ENCODE peak calls at places on chromosomes 11 and 22, in six cellular contexts. L, E, W, M, Q and R are unnamed samples. For H3K9me3, the result is how much of the 10 kb centered on the place peaks cover.

GRCh38 chr22:11325767-11326166 is 4202.2 kb upstream of the OR11H1 start:
- DNase-seq in L (no peak), E (no peak), W (no peak), M (no peak), Q (no peak), R (no peak)

GRCh38 chr11:115477410-115477809 is 26.8 kb downstream of the CADM1 start:
- DNase-seq in L (no peak), E (no peak), W (no peak), M (no peak), Q (no peak), R (no peak)

GRCh38 chr11:8289426-8290047 is 25.9 kb upstream of the LMO1 start:
- DNase-seq in L (no peak), E (no peak), W (peak), M (peak), Q (no peak), R (peak)

GRCh38 chr11:86951706-86952105 is 3.5 kb downstream of the FZD4 start:
- DNase-seq in L (no peak), E (no peak), W (no peak), M (no peak), Q (no peak), R (no peak)

GRCh38 chr22:27241430-27242110 is 560.0 kb downstream of the MN1 start:
- DNase-seq in L (peak), E (no peak), W (no peak), M (no peak), Q (peak), R (no peak)

GRCh38 chr11:106306942-106307341 is 229.5 kb downstream of the AASDHPPT start:
- DNase-seq in L (no peak), E (no peak), W (no peak), M (no peak), Q (no peak), R (peak)

GRCh38 chr11:68689737-68690625 is 5.6 kb downstream of the GAL start:
- DNase-seq in L (no peak), E (no peak), W (peak), M (peak), Q (no peak), R (no peak)

GRCh38 chr11:43579919-43580276 is 100.6 kb upstream of the HSD17B12 start:
- DNase-seq in L (no peak), E (no peak), W (no peak), M (no peak), Q (no peak), R (no peak)

GRCh38 chr11:8531982-8532381 is 62.0 kb downstream of the STK33 start:
- DNase-seq in L (no peak), E (no peak), W (no peak), M (no peak), Q (no peak), R (no peak)

GRCh38 chr11:20353829-20354434 is 9.6 kb upstream of the HTATIP2 start:
- DNase-seq in L (no peak), E (peak), W (no peak), M (peak), Q (peak), R (peak)

GRCh38 chr22:38479096-38479840 is 11.4 kb downstream of the KDELR3 start:
- DNase-seq in L (no peak), E (no peak), W (no peak), M (no peak), Q (no peak), R (no peak)

GRCh38 chr11:46012185-46012584 is 89.7 kb downstream of the LARGE2 start:
- DNase-seq in L (no peak), E (no peak), W (no peak), M (no peak), Q (no peak), R (no peak)

GRCh38 chr11:118126082-118126838 is 26.4 kb downstream of the SCN4B start:
- DNase-seq in L (no peak), E (no peak), W (no peak), M (no peak), Q (peak), R (no peak)

GRCh38 chr11:44321059-44321458 is 11.1 kb upstream of the ALX4 start:
- DNase-seq in L (no peak), E (no peak), W (no peak), M (no peak), Q (no peak), R (no peak)

GRCh38 chr11:95985174-95985808 is 61.4 kb upstream of the MTMR2 start:
- DNase-seq in L (no peak), E (no peak), W (no peak), M (no peak), Q (peak), R (no peak)

GRCh38 chr11:120966840-120967239 is 57.1 kb upstream of the TBCEL start:
- DNase-seq in L (no peak), E (no peak), W (no peak), M (no peak), Q (no peak), R (no peak)

GRCh38 chr22:36478966-36479365 is 2.5 kb downstream of the TXN2 start:
- DNase-seq in L (no peak), E (no peak), W (no peak), M (no peak), Q (peak), R (no peak)

GRCh38 chr22:45896153-45896951 is 80.6 kb downstream of the WNT7B start:
- DNase-seq in L (peak), E (no peak), W (no peak), M (peak), Q (no peak), R (no peak)

GRCh38 chr11:107202189-107202588 is 183.9 kb upstream of the GUCY1A2 start:
- DNase-seq in L (no peak), E (no peak), W (no peak), M (no peak), Q (no peak), R (no peak)

GRCh38 chr11:57054782-57055181 is 66.1 kb downstream of the OR5AK2 start:
- DNase-seq in L (no peak), E (no peak), W (no peak), M (no peak), Q (no peak), R (no peak)

GRCh38 chr11:72041364-72042058 is 38.8 kb downstream of the NUMA1 start:
- DNase-seq in L (peak), E (peak), W (peak), M (peak), Q (peak), R (peak)

GRCh38 chr22:27206001-27206746 is 548.8 kb downstream of the MIAT start:
- DNase-seq in L (no peak), E (no peak), W (no peak), M (no peak), Q (peak), R (no peak)

GRCh38 chr22:39166547-39166946 is 14.1 kb upstream of the CBX7 start:
- DNase-seq in L (no peak), E (no peak), W (no peak), M (no peak), Q (no peak), R (no peak)

GRCh38 chr22:46933526-46933925 is 171.1 kb downstream of the TBC1D22A start:
- DNase-seq in L (no peak), E (no peak), W (no peak), M (no peak), Q (no peak), R (no peak)

GRCh38 chr22:29031236-29031982 is 30.2 kb downstream of the C22orf31 start:
- DNase-seq in L (peak), E (no peak), W (peak), M (peak), Q (peak), R (no peak)

GRCh38 chr22:21713428-21714058 is 22.1 kb downstream of the YPEL1 start:
- DNase-seq in L (no peak), E (no peak), W (no peak), M (no peak), Q (no peak), R (no peak)

GRCh38 chr11:75771646-75772410 is 3.2 kb downstream of the DGAT2 start:
- DNase-seq in L (no peak), E (no peak), W (peak), M (no peak), Q (peak), R (no peak)

GRCh38 chr11:43399983-43400630 is 41.4 kb downstream of the TTC17 start:
- DNase-seq in L (no peak), E (no peak), W (no peak), M (no peak), Q (peak), R (no peak)

GRCh38 chr11:13368041-13368446 is 90.5 kb downstream of the BMAL1 start:
- DNase-seq in L (no peak), E (no peak), W (no peak), M (no peak), Q (peak), R (no peak)

GRCh38 chr11:64538501-64538951 is 52.5 kb upstream of the SLC22A12 start:
- DNase-seq in L (no peak), E (no peak), W (no peak), M (no peak), Q (no peak), R (no peak)

GRCh38 chr11:69799097-69799496 is 20.1 kb downstream of the FGF3 start:
- DNase-seq in L (no peak), E (no peak), W (no peak), M (no peak), Q (no peak), R (no peak)

GRCh38 chr11:66359662-66360087 is 11.9 kb downstream of the SLC29A2 start:
- DNase-seq in L (no peak), E (no peak), W (no peak), M (peak), Q (no peak), R (no peak)

GRCh38 chr11:132099692-132100091 is 729.3 kb downstream of the NTM start:
- DNase-seq in L (peak), E (peak), W (no peak), M (peak), Q (no peak), R (peak)

GRCh38 chr11:96111308-96111707 is 187.4 kb upstream of the MTMR2 start:
- DNase-seq in L (no peak), E (no peak), W (no peak), M (no peak), Q (no peak), R (no peak)

GRCh38 chr11:9462806-9463537 is 2.2 kb downstream of the ZNF143 start:
- DNase-seq in L (no peak), E (no peak), W (no peak), M (no peak), Q (peak), R (no peak)

DNA sequence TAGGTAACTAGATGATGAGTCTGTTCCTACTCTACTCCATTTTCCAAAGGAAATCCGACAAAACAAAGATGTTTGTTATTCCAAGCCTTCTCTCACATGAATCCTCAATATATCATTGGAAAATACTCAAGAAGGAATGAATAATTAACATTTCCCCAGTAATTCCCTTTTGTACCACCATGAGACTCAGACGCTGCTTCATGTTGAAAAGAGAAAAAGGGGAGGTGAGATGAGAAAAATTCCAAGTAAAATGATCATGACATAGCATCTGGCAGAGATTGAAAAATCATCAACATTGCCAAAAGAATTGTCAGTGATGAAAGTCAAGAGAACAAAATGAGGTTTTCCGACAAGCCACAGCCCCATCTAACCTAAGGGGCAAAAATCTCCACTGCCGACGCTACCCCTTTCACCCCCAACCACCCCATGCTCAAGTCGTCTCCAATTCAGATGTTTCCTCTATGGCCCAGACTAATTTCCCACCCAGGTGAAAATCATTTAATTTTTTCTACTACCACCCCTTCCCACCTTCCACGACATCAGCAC is 1.3 kb downstream of the RAB6A start:
- DNase-seq in L (no peak), E (peak), W (no peak), M (no peak), Q (peak), R (no peak)
- TF ChIP-seq CTCF in L (no peak), E (peak), W (peak), M (peak), Q (peak), R (no peak)

GRCh38 chr11:368414-369335 is 624 bp upstream of the B4GALNT4 start:
- DNase-seq in L (no peak), E (no peak), W (no peak), M (peak), Q (no peak), R (peak)
- H3K9me3 ChIP-seq in L (under half), E (under half), W (under half), M (under half), Q (under half), R (under half)

GRCh38 chr11:41842673-41843072 is 383.2 kb upstream of the LRRC4C start:
- DNase-seq in L (no peak), E (no peak), W (no peak), M (no peak), Q (no peak), R (no peak)

GRCh38 chr11:41848349-41848748 is 388.9 kb upstream of the LRRC4C start:
- DNase-seq in L (no peak), E (no peak), W (no peak), M (no peak), Q (no peak), R (no peak)

GRCh38 chr11:41849250-41849649 is 389.8 kb upstream of the LRRC4C start:
- DNase-seq in L (no peak), E (no peak), W (no peak), M (no peak), Q (no peak), R (no peak)

GRCh38 chr11:41845066-41845465 is 385.6 kb upstream of the LRRC4C start:
- DNase-seq in L (no peak), E (no peak), W (no peak), M (no peak), Q (no peak), R (no peak)
- TF ChIP-seq CTCF in L (no peak), E (no peak), W (no peak), M (peak), Q (no peak), R (no peak)

DNA sequence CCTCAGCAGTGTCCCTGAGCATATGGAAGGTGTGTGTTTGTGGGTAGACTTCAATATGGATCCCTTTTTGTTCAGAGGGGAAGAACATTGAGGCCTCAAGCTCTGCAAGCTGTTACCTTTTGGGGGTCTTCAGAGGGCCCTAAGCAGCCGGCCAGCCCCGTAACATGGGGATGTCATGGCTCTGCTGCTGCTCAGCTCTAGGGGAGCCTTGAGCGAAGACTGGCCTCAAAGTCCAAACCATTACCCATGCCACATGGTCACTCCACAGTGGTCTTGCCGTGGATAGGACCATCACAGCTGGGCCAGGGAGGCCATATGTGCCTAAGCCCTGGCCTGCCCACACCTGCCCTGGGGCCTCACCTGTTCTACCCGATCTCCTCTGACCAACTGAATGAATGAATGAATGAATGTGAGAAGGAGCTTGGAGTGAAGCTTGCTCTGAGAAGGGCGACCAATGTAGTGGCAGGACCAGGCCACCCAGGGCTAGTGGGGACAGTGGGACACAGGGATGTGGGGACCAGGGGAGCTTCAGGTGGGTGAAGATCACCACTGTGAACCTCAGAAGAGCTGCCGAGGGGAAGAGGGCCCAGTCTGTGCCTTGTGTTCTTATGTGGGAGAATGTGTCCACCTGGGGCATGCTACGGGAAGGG is 754.6 kb downstream of the BRD1 start:
- DNase-seq in L (no peak), E (no peak), W (peak), M (no peak), Q (no peak), R (no peak)
- H3K9me3 ChIP-seq in L (under half), E (under half), W (under half), M (under half), Q (under half), R (under half)

GRCh38 chr11:81007046-81007445 is 1566.2 kb upstream of the TENM4 start:
- DNase-seq in L (no peak), E (no peak), W (no peak), M (no peak), Q (peak), R (no peak)
- TF ChIP-seq CTCF in L (no peak), E (peak), W (no peak), M (peak), Q (no peak), R (no peak)

DNA sequence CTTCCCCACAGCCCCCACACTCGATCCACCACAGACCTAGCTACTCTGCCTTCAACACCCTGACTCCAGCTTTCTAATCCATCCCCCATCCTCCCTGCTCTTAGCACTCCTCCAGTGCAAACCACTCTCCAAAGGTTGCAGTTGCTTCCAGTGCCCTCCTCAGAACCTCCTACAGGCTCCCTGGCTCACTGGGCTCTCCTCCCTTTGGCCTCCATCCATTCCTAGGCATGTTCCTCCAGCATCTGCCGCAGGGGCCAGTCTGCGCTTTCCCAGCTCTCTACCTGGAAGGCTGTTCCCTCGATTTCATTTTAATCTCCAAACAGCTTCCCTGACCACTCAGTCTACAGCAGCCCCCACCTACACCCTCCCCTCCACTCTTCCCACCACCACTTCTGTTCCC is 133.8 kb downstream of the SPATA19 start:
- DNase-seq in L (no peak), E (no peak), W (no peak), M (peak), Q (no peak), R (no peak)
- H3K9me3 ChIP-seq in L (under half), E (under half), W (under half), M (under half), Q (under half), R (under half)

GRCh38 chr11:1868056-1868635 is 15.3 kb downstream of the LSP1 start:
- DNase-seq in L (peak), E (no peak), W (no peak), M (no peak), Q (no peak), R (no peak)

GRCh38 chr11:1868636-1869291 is 15.9 kb downstream of the LSP1 start:
- DNase-seq in L (peak), E (no peak), W (no peak), M (no peak), Q (no peak), R (no peak)

GRCh38 chr11:1870326-1870696 is 17.4 kb downstream of the LSP1 start:
- DNase-seq in L (peak), E (no peak), W (no peak), M (no peak), Q (no peak), R (no peak)

GRCh38 chr11:1870721-1871466 is 18.0 kb downstream of the LSP1 start:
- DNase-seq in L (peak), E (no peak), W (peak), M (no peak), Q (no peak), R (no peak)

GRCh38 chr11:1869427-1870325 is 16.8 kb downstream of the LSP1 start:
- DNase-seq in L (peak), E (no peak), W (no peak), M (no peak), Q (no peak), R (no peak)
- TF ChIP-seq CTCF in L (peak), E (no peak), W (no peak), M (peak), Q (peak), R (peak)

GRCh38 chr11:77569046-77569445 is 20.7 kb upstream of the AQP11 start:
- DNase-seq in L (no peak), E (no peak), W (no peak), M (no peak), Q (no peak), R (no peak)

GRCh38 chr11:77568306-77568705 is 21.4 kb upstream of the AQP11 start:
- DNase-seq in L (no peak), E (no peak), W (no peak), M (no peak), Q (no peak), R (no peak)

DNA sequence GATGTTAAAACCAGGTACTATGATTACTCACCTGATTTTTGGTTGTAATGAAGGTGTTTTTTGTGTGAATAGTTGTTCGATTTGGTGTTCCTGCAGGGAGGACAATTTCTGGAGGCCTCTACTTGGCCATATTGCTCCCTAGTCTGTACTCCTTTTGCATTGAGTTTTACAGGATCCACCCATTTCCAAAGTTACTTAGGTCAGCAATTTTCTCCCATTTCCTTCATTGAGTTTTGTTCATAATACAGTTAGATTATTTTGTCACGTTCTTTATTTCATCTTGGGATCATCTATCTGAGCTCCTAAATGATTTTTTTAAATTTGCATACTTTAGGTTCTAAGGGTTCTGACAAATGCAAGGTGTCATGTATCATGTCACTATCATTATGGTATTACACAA is 20.1 kb upstream of the AQP11 start:
- DNase-seq in L (no peak), E (no peak), W (no peak), M (no peak), Q (no peak), R (no peak)
- H3K9me3 ChIP-seq in L (under half), E (under half), W (under half), M (under half), Q (under half), R (under half)

GRCh38 chr22:20430641-20431519 is 6.7 kb downstream of the SCARF2 start:
- DNase-seq in L (peak), E (no peak), W (peak), M (peak), Q (peak), R (no peak)
- TF ChIP-seq CTCF in L (no peak), E (no peak), W (peak), M (peak), Q (peak), R (peak)

DNA sequence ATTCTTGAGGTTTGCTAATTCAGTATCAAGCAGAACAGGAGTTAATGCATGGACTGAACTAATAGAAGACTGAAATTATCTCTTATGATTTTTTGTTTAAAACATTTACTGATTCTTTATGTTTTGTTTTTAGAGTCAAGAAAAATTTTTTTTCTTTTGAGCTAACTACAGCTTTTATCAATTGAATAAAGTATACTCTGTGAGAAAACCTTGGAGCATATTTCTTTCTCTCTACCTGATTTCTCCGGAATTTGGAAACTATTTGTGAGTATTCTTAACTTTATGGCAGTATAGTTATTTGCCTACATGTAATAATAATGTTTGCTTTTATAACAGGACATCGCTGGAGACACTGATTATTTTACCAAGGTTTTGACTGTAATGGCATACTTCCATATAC is 18.1 kb upstream of the CRTAM start:
- DNase-seq in L (no peak), E (no peak), W (no peak), M (no peak), Q (no peak), R (no peak)
- H3K9me3 ChIP-seq in L (under half), E (under half), W (under half), M (half or more), Q (under half), R (under half)